ENCODE peak calls at places on chromosomes 1 and 21, in six cellular contexts. K is neural crest cell, M is mammary epithelial cell, W is brain microvascular endothelial cell, D is endothelial cell of umbilical vein, L is foreskin fibroblast. C is an unnamed sample.

GRCh38 chr1:8217011-8217711 is 100.8 kb upstream of the SLC45A1 start:
- DNase-seq in M (no peak), W (no peak), K (peak; percentile 33), L (no peak), D (peak; percentile 26), C (peak; percentile 41)

GRCh38 chr1:57483954-57484353 is 60.1 kb upstream of the DAB1 start:
- DNase-seq in W (no peak), K (no peak), D (no peak), M (no peak), L (no peak), C (no peak)

GRCh38 chr1:78649628-78650027 is at the start of gene IFI44:
- DNase-seq in W (peak; percentile 88), D (peak; percentile 93), K (no peak), M (peak; percentile 71), L (peak; percentile 70), C (no peak)

GRCh38 chr1:94688646-94689045 is 131.5 kb upstream of the SLC44A3 start:
- DNase-seq in L (no peak), W (no peak), M (no peak), K (peak; percentile 5), D (no peak), C (no peak)

GRCh38 chr1:42669936-42670335 is 11.7 kb downstream of the PPIH start:
- DNase-seq in M (no peak), L (no peak), K (no peak), D (no peak), W (no peak), C (no peak)

GRCh38 chr1:91679446-91679845 is 178.8 kb downstream of the CDC7 start:
- DNase-seq in D (no peak), L (no peak), W (no peak), M (no peak), K (no peak), C (no peak)

GRCh38 chr1:103529746-103530145 is 4.2 kb downstream of the RNPC3 start:
- DNase-seq in W (peak; percentile 66), M (peak; percentile 14), D (no peak), L (no peak), K (no peak), C (no peak)

GRCh38 chr1:7387053-7387861 is 383.8 kb upstream of the VAMP3 start:
- DNase-seq in W (no peak), D (no peak), M (peak; percentile 11), L (no peak), K (no peak), C (no peak)

GRCh38 chr1:168202941-168203654 is 22.7 kb upstream of the SFT2D2 start:
- DNase-seq in M (peak; percentile 80), D (no peak), L (peak; percentile 93), K (no peak), W (peak; percentile 67), C (no peak)

GRCh38 chr1:15412843-15413242 is 3.2 kb downstream of the EFHD2 start:
- DNase-seq in M (no peak), D (peak; percentile 62), L (no peak), W (no peak), K (no peak), C (no peak)

GRCh38 chr1:215682232-215682631 is 115.1 kb downstream of the KCTD3 start:
- DNase-seq in L (no peak), D (no peak), W (no peak), M (no peak), K (no peak), C (no peak)

GRCh38 chr1:88890790-88891317 is 513 bp downstream of the GTF2B start:
- DNase-seq in D (peak; percentile 39), K (no peak), L (no peak), W (no peak), M (peak; percentile 20), C (peak; percentile 28)

GRCh38 chr21:43740497-43741156 is 21.7 kb downstream of the PDXK start:
- DNase-seq in W (no peak), M (no peak), D (no peak), L (peak; percentile 76), K (peak; percentile 32), C (peak; percentile 55)

GRCh38 chr1:157095551-157095950 is 4.1 kb downstream of the ETV3L start:
- DNase-seq in M (no peak), W (no peak), L (no peak), D (no peak), K (no peak), C (no peak)

GRCh38 chr1:63522891-63523728 is at the start of the genes EFCAB7 and ITGB3BP:
- DNase-seq in W (peak; percentile 96), K (peak; percentile 80), L (peak; percentile 90), M (peak; percentile 98), D (peak; percentile 91), C (peak; percentile 87)

GRCh38 chr1:182206628-182207239 is 145.2 kb upstream of the ZNF648 start:
- DNase-seq in W (no peak), K (no peak), D (no peak), L (peak; percentile 71), M (no peak), C (no peak)

GRCh38 chr1:22313321-22313720 is 138.3 kb upstream of the ZBTB40 start:
- DNase-seq in K (no peak), D (no peak), L (no peak), M (no peak), W (no peak), C (no peak)

GRCh38 chr21:15130751-15131150 is 66.0 kb upstream of the NRIP1 start:
- DNase-seq in D (no peak), K (no peak), L (no peak), M (peak; percentile 19), W (no peak), C (no peak)

GRCh38 chr1:54926955-54927354 is 40.0 kb upstream of the DHCR24 start:
- DNase-seq in L (peak; percentile 20), W (no peak), D (no peak), K (no peak), M (no peak), C (no peak)

GRCh38 chr1:155241069-155241679 is 14.1 kb downstream of the ENTREP3 start:
- DNase-seq in M (peak; percentile 72), L (peak; percentile 85), W (peak; percentile 75), K (peak; percentile 50), D (peak; percentile 81), C (peak; percentile 59)

GRCh38 chr1:153344718-153345025 is 4.0 kb downstream of the PGLYRP4 start:
- DNase-seq in K (no peak), D (no peak), L (no peak), W (no peak), M (no peak), C (no peak)

GRCh38 chr1:44827197-44828002 is 15.7 kb downstream of the PTCH2 start:
- DNase-seq in K (no peak), M (no peak), D (no peak), W (no peak), L (no peak), C (peak; percentile 5)

GRCh38 chr1:57431400-57431799 is 7.5 kb upstream of the DAB1 start:
- DNase-seq in D (no peak), W (no peak), M (no peak), K (no peak), L (no peak), C (no peak)

GRCh38 chr1:54853096-54853792 is 33.8 kb downstream of the DHCR24 start:
- DNase-seq in L (no peak), M (no peak), W (no peak), K (no peak), D (no peak), C (no peak)

GRCh38 chr1:116763787-116764465 is 9.7 kb downstream of the CD2 start:
- DNase-seq in M (no peak), L (no peak), W (no peak), K (peak; percentile 24), D (peak; percentile 5), C (peak; percentile 41)

GRCh38 chr1:62407398-62408009 is 29.3 kb upstream of the USP1 start:
- DNase-seq in M (peak; percentile 44), K (peak; percentile 31), D (peak; percentile 46), W (peak; percentile 45), L (peak; percentile 21), C (no peak)

GRCh38 chr1:113072141-113072756 is 749 bp upstream of the LRIG2 start:
- DNase-seq in M (no peak), D (no peak), L (no peak), W (no peak), K (no peak), C (no peak)

GRCh38 chr1:113074237-113074636 is 1.2 kb downstream of the LRIG2 start:
- DNase-seq in L (no peak), D (peak; percentile 36), K (no peak), W (no peak), M (peak; percentile 37), C (no peak)

GRCh38 chr1:113072757-113073456 is at the start of gene LRIG2:
- DNase-seq in D (peak; percentile 98), K (peak; percentile 98), W (peak; percentile 98), L (peak; percentile 96), M (peak; percentile 99), C (peak; percentile 99)

GRCh38 chr1:113073457-113073950 is 506 bp downstream of the LRIG2 start:
- DNase-seq in W (peak; percentile 51), L (peak; percentile 60), K (no peak), D (peak; percentile 78), M (no peak), C (no peak)
- TF ChIP-seq CTCF in W (peak; percentile 74), L (peak; percentile 67), K (peak; percentile 37), D (peak; percentile 68), M (peak; percentile 62), C (no peak)

GRCh38 chr1:169753549-169753948 is 19.7 kb upstream of the SELE start:
- DNase-seq in W (no peak), D (no peak), M (no peak), L (no peak), K (no peak), C (no peak)
- TF ChIP-seq CTCF in W (no peak), D (no peak), M (peak; percentile 11), L (no peak), K (no peak), C (no peak)

GRCh38 chr1:70033934-70034333 is 171.4 kb downstream of the LRRC40 start:
- DNase-seq in M (no peak), W (no peak), L (no peak), D (no peak), K (no peak), C (no peak)

GRCh38 chr1:70033266-70033873 is 172.0 kb downstream of the LRRC40 start:
- DNase-seq in M (no peak), W (no peak), K (no peak), L (no peak), D (no peak), C (no peak)

GRCh38 chr1:70038025-70038424 is 167.4 kb downstream of the LRRC40 start:
- DNase-seq in W (peak; percentile 60), K (no peak), M (peak; percentile 95), D (no peak), L (peak; percentile 16), C (no peak)

GRCh38 chr1:70039485-70039884 is 165.9 kb downstream of the LRRC40 start:
- DNase-seq in M (no peak), W (no peak), K (no peak), D (no peak), L (no peak), C (no peak)

GRCh38 chr1:70034403-70034802 is 171.0 kb downstream of the LRRC40 start:
- DNase-seq in K (no peak), D (peak; percentile 68), M (peak; percentile 43), L (peak; percentile 67), W (peak; percentile 70), C (peak; percentile 21)
- TF ChIP-seq CTCF in K (peak; percentile 30), D (peak; percentile 29), M (peak; percentile 69), L (peak; percentile 61), W (peak; percentile 80), C (no peak)

DNA sequence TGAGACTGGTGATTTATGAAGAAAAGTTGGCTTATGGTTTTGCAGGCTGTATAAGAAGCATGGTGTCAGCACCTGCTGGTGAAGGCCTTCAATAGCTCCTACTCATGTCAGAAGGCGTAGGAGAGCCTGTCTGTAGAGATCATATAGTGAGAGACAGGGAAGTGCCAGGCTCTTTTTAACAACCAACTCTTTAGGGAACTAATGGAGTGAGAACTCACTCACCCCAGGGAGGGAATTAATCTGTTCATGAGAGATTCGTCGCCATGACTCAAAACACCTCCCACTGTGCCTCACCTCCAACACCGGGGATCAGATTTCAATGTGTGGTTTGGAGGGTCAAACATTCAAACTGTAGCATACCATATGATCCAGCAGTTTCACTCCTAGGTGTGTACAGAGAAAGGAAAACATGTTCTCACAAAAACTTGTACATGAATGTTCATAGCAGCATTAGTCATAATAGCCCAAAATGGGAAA is 72.6 kb downstream of the TTC3 start:
- DNase-seq in W (peak; percentile 66), M (peak; percentile 88), L (peak; percentile 23), K (no peak), D (no peak), C (no peak)
- TF ChIP-seq CTCF in W (no peak), M (no peak), L (no peak), K (no peak), D (no peak), C (no peak)

C was measured in glutamatergic neuron.